ENCODE peak calls at places on chromosomes 2 and 18, in seven cellular contexts. S is fibroblast of lung, X is WTC11, A is cardiac fibroblast, M is WERI-Rb-1, J is HT1080, T is hypothalamus. Q is an unnamed sample.

GRCh38 chr2:33411765-33412164 is 64.7 kb upstream of the RASGRP3 start:
- DNase-seq in S (peak; percentile 62), X (no peak), A (peak; percentile 72), M (no peak), J (no peak), T (no peak), Q (peak; percentile 49)

GRCh38 chr2:241855888-241856422 is 2.7 kb downstream of the PDCD1 start:
- DNase-seq in S (no peak), X (no peak), A (no peak), M (no peak), J (no peak), T (no peak), Q (no peak)

GRCh38 chr2:1282552-1282951 is 130.7 kb upstream of the TPO start:
- DNase-seq in S (no peak), X (no peak), A (peak; percentile 1), M (no peak), J (no peak), T (no peak), Q (no peak)

GRCh38 chr2:179263460-179264237 is 983 bp downstream of the SESTD1 start:
- DNase-seq in S (peak; percentile 57), X (peak; percentile 18), A (peak; percentile 72), M (peak; percentile 33), J (peak; percentile 36), T (peak; percentile 22), Q (peak; percentile 42)

GRCh38 chr2:239731422-239731821 is 293.7 kb downstream of the NDUFA10 start:
- DNase-seq in S (no peak), X (no peak), A (no peak), M (no peak), J (no peak), T (no peak), Q (no peak)

GRCh38 chr2:103469800-103470199 is 708.0 kb downstream of the TMEM182 start:
- DNase-seq in S (no peak), X (no peak), A (no peak), M (no peak), J (no peak), T (no peak), Q (no peak)

GRCh38 chr18:36786686-36787085 is 42.1 kb downstream of the TPGS2 start:
- DNase-seq in S (peak; percentile 84), X (no peak), A (peak; percentile 84), M (no peak), J (peak; percentile 45), T (no peak), Q (peak; percentile 10)

GRCh38 chr18:76982038-76982437 is 150.5 kb downstream of the MBP start:
- DNase-seq in S (no peak), X (no peak), A (no peak), M (no peak), J (no peak), T (no peak), Q (no peak)

GRCh38 chr18:55997156-55997561 is 409.2 kb upstream of the TCF4 start:
- DNase-seq in S (peak; percentile 12), X (no peak), A (peak; percentile 11), M (no peak), J (no peak), T (no peak), Q (peak; percentile 10)

GRCh38 chr2:173048901-173049661 is 26.6 kb upstream of the MAP3K20 start:
- DNase-seq in S (peak; percentile 98), X (no peak), A (peak; percentile 98), M (peak; percentile 56), J (peak; percentile 98), T (no peak), Q (peak; percentile 95)

GRCh38 chr2:60945341-60945740 is 64.0 kb downstream of the REL start:
- DNase-seq in S (no peak), X (no peak), A (no peak), M (no peak), J (no peak), T (no peak), Q (no peak)

Q was measured in MG63.